ENCODE peak calls at places on chromosome 9, in nine cellular contexts. H is hippocampal formation; T is CD8-positive, alpha-beta memory T cell; B is ACHN; V is cardiac fibroblast; O is putamen; M is H9; J is activated T-cell treated with anti-CD3 and anti-CD28 coated beads, Interleukin-2, amount 50 U/mL, for 24 hours; C is body of pancreas. U is an unnamed sample.

GRCh38 chr9:93549636-93550035 is 26.7 kb upstream of the PHF2 start:
- DNase-seq in J (no peak), T (no peak), B (no peak), M (no peak), V (no peak), H (no peak), O (no peak), C (no peak), U (no peak)

GRCh38 chr9:137127301-137128157 is 11.4 kb upstream of the GRIN1 start:
- DNase-seq in O (no peak), M (no peak), B (no peak), C (peak), J (no peak), V (peak), T (peak), H (no peak), U (no peak)

GRCh38 chr9:117682955-117683710 is 21.1 kb upstream of the TLR4 start:
- DNase-seq in B (no peak), M (no peak), O (no peak), C (no peak), T (no peak), V (no peak), H (no peak), J (no peak), U (no peak)

GRCh38 chr9:124260769-124261603 is 3.2 kb downstream of the NEK6 start:
- DNase-seq in T (no peak), C (no peak), O (no peak), M (no peak), J (no peak), V (peak), B (peak), H (peak), U (peak)

GRCh38 chr9:93674580-93675335 is 98.4 kb downstream of the PHF2 start:
- DNase-seq in O (no peak), M (peak), H (no peak), T (peak), B (no peak), V (no peak), C (peak), J (peak), U (no peak)

GRCh38 chr9:286091-286740 is 71.6 kb downstream of the DOCK8 start:
- DNase-seq in O (no peak), H (no peak), M (no peak), C (no peak), J (no peak), T (no peak), B (no peak), V (no peak), U (no peak)

GRCh38 chr9:84169240-84169639 is 171.3 kb downstream of the SLC28A3 start:
- DNase-seq in M (no peak), J (no peak), H (no peak), T (no peak), B (peak), V (no peak), O (no peak), C (no peak), U (peak)

GRCh38 chr9:127923046-127923445 is 6.2 kb upstream of the ST6GALNAC4 start:
- DNase-seq in T (no peak), H (no peak), B (no peak), C (no peak), J (no peak), O (no peak), V (no peak), M (peak), U (no peak)

GRCh38 chr9:133532937-133533668 is 1.4 kb upstream of the ADAMTSL2 start:
- DNase-seq in O (no peak), T (peak), M (peak), H (no peak), C (peak), V (peak), J (peak), B (peak), U (peak)

GRCh38 chr9:137298401-137298982 is 3.6 kb downstream of the NRARP start:
- DNase-seq in V (peak), T (no peak), C (no peak), M (peak), B (no peak), O (no peak), H (no peak), J (no peak), U (peak)

GRCh38 chr9:86052556-86053468 is 46.5 kb downstream of the GOLM1 start:
- DNase-seq in V (no peak), B (no peak), O (no peak), H (no peak), C (no peak), M (no peak), J (no peak), T (no peak), U (no peak)

GRCh38 chr9:77808750-77809079 is 160.6 kb upstream of the GNA14 start:
- DNase-seq in J (no peak), O (no peak), M (no peak), B (no peak), V (no peak), C (no peak), T (no peak), H (no peak), U (no peak)

GRCh38 chr9:84435902-84436301 is 95.3 kb upstream of the SLC28A3 start:
- DNase-seq in O (no peak), H (no peak), J (no peak), B (no peak), T (no peak), M (no peak), V (peak), C (no peak), U (no peak)

GRCh38 chr9:134728801-134729495 is 87.3 kb downstream of the COL5A1 start:
- DNase-seq in C (no peak), B (no peak), J (no peak), V (no peak), M (no peak), H (no peak), T (no peak), O (no peak), U (no peak)

U was measured in Daoy.